ENCODE peak calls at places on chromosomes 7 and 10, in six cellular contexts. O, G, I, K, V and W are unnamed samples. For H3K36me3, the result is how much of the 10 kb centered on the place peaks cover.

GRCh38 chr7:95427914-95428516 is 6.8 kb downstream of the PON2 start:
- DNase-seq in I (no peak), K (no peak), G (no peak), V (no peak), O (no peak), W (no peak)

GRCh38 chr7:106022193-106022821 is 59.2 kb downstream of the CDHR3 start:
- DNase-seq in K (no peak), O (no peak), V (peak), G (no peak), I (no peak), W (no peak)

GRCh38 chr10:77043364-77043763 is 594.2 kb downstream of the KCNMA1 start:
- DNase-seq in G (peak), O (no peak), I (no peak), V (no peak), K (no peak), W (no peak)

GRCh38 chr7:42292991-42293521 is 56.0 kb upstream of the GLI3 start:
- DNase-seq in K (no peak), I (no peak), O (no peak), G (no peak), V (no peak), W (no peak)

GRCh38 chr7:112572669-112573301 is 92.0 kb downstream of the LSMEM1 start:
- DNase-seq in V (no peak), I (peak), K (no peak), O (no peak), G (no peak), W (no peak)

GRCh38 chr7:44325811-44326241 is 432 bp upstream of the CAMK2B start:
- DNase-seq in G (no peak), O (no peak), V (no peak), I (no peak), K (no peak), W (no peak)

GRCh38 chr7:124351950-124352349 is 319.1 kb upstream of the TMEM229A start:
- DNase-seq in O (peak), G (no peak), I (no peak), V (no peak), K (peak), W (no peak)

GRCh38 chr7:68509054-68509453 is 1089.2 kb upstream of the AUTS2 start:
- DNase-seq in O (no peak), V (no peak), K (no peak), G (no peak), I (no peak), W (no peak)

GRCh38 chr10:8013619-8014018 is 40.9 kb upstream of the GATA3 start:
- DNase-seq in O (no peak), G (no peak), V (no peak), I (no peak), K (no peak), W (no peak)

GRCh38 chr7:23471090-23471859 is 984 bp upstream of the IGF2BP3 start:
- DNase-seq in O (no peak), I (peak), K (no peak), G (peak), V (no peak), W (peak)

GRCh38 chr10:49577182-49577925 is 32.8 kb upstream of the SLC18A3 start:
- DNase-seq in G (no peak), O (no peak), I (no peak), K (no peak), V (no peak), W (no peak)

GRCh38 chr10:51892965-51893658 is 193.7 kb upstream of the CSTF2T start:
- DNase-seq in K (no peak), O (no peak), G (peak), V (no peak), I (no peak), W (no peak)

GRCh38 chr10:22761569-22762220 is 47.3 kb upstream of the PIP4K2A start:
- DNase-seq in K (no peak), G (no peak), O (no peak), I (no peak), V (no peak), W (no peak)

GRCh38 chr7:24572421-24573007 is 738 bp upstream of the PALS2 start:
- DNase-seq in G (peak), O (peak), V (peak), K (peak), I (peak), W (no peak)

GRCh38 chr10:50316169-50316568 is 64.9 kb upstream of the ASAH2 start:
- DNase-seq in K (no peak), G (no peak), V (no peak), I (no peak), O (no peak), W (no peak)

GRCh38 chr10:30542001-30542861 is 87.3 kb downstream of the LYZL2 start:
- DNase-seq in I (no peak), O (no peak), K (no peak), G (no peak), V (no peak), W (no peak)

GRCh38 chr10:10794776-10795175 is 222.9 kb upstream of the CELF2 start:
- DNase-seq in V (no peak), K (no peak), O (no peak), I (no peak), G (peak), W (no peak)

GRCh38 chr10:114320249-114321116 is 81.4 kb downstream of the VWA2 start:
- DNase-seq in G (no peak), O (peak), I (no peak), V (no peak), K (no peak), W (no peak)

GRCh38 chr10:129627442-129627841 is 160.4 kb downstream of the MGMT start:
- DNase-seq in K (no peak), V (no peak), I (no peak), G (no peak), O (no peak), W (no peak)

GRCh38 chr7:128916643-128916915 is 6.1 kb upstream of the KCP start:
- DNase-seq in O (no peak), V (no peak), G (no peak), I (no peak), K (no peak), W (no peak)

GRCh38 chr7:135673360-135673706 is 11.0 kb downstream of the STMP1 start:
- DNase-seq in I (no peak), V (no peak), O (no peak), G (no peak), K (no peak), W (no peak)

GRCh38 chr7:14835399-14835798 is 67.2 kb downstream of the DGKB start:
- DNase-seq in G (no peak), I (no peak), K (no peak), V (no peak), O (peak), W (no peak)

GRCh38 chr7:91468231-91468630 is 204.0 kb downstream of the FZD1 start:
- DNase-seq in K (no peak), O (no peak), V (no peak), G (no peak), I (no peak), W (no peak)

GRCh38 chr7:10973942-10974716 is 457 bp downstream of the PHF14 start:
- DNase-seq in O (no peak), G (peak), V (no peak), K (peak), I (peak), W (no peak)

GRCh38 chr10:113991091-113991860 is 52.4 kb upstream of the ADRB1 start:
- DNase-seq in I (no peak), V (no peak), K (no peak), O (no peak), G (no peak), W (no peak)

GRCh38 chr7:31651234-31651633 is 35.8 kb upstream of the PPP1R17 start:
- DNase-seq in I (no peak), G (no peak), K (no peak), O (no peak), V (no peak), W (no peak)

GRCh38 chr10:128110339-128110738 is 15.9 kb downstream of the MKI67 start:
- DNase-seq in K (no peak), V (no peak), O (no peak), G (no peak), I (no peak), W (no peak)

GRCh38 chr10:128102480-128103228 is 23.6 kb downstream of the MKI67 start:
- DNase-seq in K (no peak), I (peak), V (no peak), G (no peak), O (no peak), W (peak)

GRCh38 chr10:128103229-128103714 is 23.0 kb downstream of the MKI67 start:
- DNase-seq in O (no peak), K (no peak), G (no peak), V (no peak), I (no peak), W (no peak)

GRCh38 chr10:128099901-128100300 is 26.3 kb downstream of the MKI67 start:
- DNase-seq in O (no peak), G (no peak), I (no peak), V (no peak), K (no peak), W (no peak)

DNA sequence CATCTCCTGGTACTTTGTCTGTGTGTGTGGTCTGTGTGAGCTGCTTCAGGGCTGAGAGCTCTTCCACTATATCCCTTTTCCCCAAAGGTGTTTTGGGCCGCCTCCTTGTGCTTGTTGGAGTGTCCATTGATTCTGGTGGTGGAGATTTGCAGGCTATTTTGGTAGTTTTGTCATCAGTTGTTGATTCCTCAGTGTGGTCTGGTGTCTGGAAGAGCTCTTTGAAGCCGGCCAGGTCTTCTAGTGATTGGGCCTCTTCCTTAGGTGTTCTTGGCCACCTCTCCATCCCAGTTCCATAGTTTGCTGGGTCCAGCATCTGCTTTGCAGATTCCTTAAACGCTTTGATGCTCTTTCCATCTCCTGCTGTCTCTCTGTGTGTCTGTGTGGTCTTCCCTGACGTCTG is 20.8 kb downstream of the MKI67 start:
- DNase-seq in O (no peak), V (no peak), K (no peak), G (no peak), I (no peak), W (no peak)
- H3K36me3 ChIP-seq in O (under half), V (under half), K (under half), G (under half), I (under half), W (under half)

GRCh38 chr10:92801978-92802872 is 46.1 kb upstream of the EXOC6 start:
- DNase-seq in G (no peak), V (no peak), O (no peak), I (no peak), K (no peak), W (no peak)
- H3K4me3 ChIP-seq in G (no peak), V (no peak), O (no peak), I (no peak), K (no peak), W (no peak)

DNA sequence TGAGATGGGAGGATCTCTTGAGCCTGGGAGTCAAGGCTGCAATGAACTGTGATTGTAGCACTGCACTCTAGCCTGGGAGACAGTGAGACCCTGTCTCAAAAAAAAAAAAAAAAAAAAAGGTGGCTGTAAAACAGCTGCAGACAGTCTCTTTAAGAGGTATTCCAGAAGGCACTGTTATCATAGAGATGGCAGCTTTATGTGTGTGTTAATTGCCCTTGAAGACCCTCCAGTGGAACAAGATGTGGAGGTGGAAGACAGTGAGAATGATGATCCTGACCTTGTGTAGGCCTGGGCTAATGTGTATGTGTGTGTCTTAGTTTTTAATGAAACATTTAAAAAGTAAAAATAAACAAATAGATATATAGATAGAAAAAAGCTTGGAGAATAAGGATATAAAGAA is 66.0 kb downstream of the ZNF487 start:
- DNase-seq in G (no peak), V (no peak), I (no peak), O (no peak), K (no peak), W (no peak)
- H3K36me3 ChIP-seq in G (under half), V (under half), I (under half), O (under half), K (under half), W (under half)

DNA sequence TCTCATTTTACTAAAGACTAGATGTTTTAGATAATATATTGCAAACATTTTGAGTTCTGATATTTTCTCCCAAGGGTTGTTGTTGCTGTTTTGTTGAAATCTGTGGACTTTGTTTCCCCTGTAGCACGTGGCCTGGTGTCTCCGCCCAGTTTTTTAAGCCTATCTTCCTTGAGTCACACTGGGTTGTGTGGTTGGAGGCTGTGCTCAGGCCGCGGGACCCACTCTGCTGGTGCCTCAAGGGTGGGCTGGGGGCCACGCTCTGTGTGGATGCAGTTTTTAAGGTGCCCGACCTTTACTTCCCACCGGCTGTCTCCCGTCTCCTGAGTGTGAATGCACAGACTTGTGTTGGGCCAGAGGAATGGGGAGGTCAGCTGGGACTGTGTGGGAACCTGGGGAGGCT is 4.2 kb upstream of the PRAP1 start:
- DNase-seq in V (no peak), K (no peak), O (no peak), G (no peak), I (no peak), W (no peak)
- H3K4me3 ChIP-seq in V (no peak), K (no peak), O (no peak), G (no peak), I (no peak), W (no peak)

DNA sequence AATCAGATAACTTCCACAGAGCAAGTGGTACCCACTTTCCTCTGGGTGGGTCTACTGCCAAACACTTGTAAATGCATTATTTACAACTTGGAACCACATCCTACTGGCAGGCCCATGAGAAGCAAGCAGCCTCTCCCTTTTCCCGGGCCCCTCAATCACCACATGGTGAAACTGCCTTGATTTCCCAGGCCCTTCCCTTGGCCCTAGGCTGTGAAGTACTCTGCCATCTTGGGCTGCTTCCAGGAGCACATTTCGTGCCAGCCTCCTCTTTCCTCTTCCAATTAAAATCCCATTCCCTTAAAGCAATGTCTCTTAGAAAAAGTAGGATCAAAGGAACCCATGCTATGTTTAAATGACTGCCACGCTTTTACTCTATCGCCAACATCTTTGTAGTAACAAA is 71.4 kb downstream of the CUZD1 start:
- DNase-seq in I (no peak), K (peak), O (no peak), G (no peak), V (no peak), W (no peak)
- H3K36me3 ChIP-seq in I (under half), K (under half), O (under half), G (under half), V (under half), W (under half)

GRCh38 chr10:37803269-37803668 is 54.1 kb downstream of the ZNF248 start:
- DNase-seq in V (no peak), I (no peak), K (no peak), G (no peak), O (no peak), W (no peak)
- H3K4me3 ChIP-seq in V (no peak), I (no peak), K (no peak), G (no peak), O (no peak), W (no peak)

GRCh38 chr7:73461782-73462285 is 28.3 kb downstream of the FZD9 start:
- DNase-seq in V (no peak), O (no peak), K (no peak), G (no peak), I (no peak), W (no peak)
- H3K36me3 ChIP-seq in V (half or more), O (half or more), K (under half), G (half or more), I (under half), W (half or more)